ENCODE peak calls at places on chromosome 20, in eight cellular contexts. One of them, this sample, is unnamed.

GRCh38 chr20:58138395-58138794 is 90.1 kb downstream of the ANKRD60 start:
- DNase-seq in fibroblast of villous mesenchyme: no peak
- DNase-seq in neural progenitor cell: no peak
- DNase-seq in MM.1S: no peak
- DNase-seq in stimulated activated CD4-positive, alpha-beta T cell treated with anti-CD3 and anti-CD28 coated beads, Interleukin-1b, Interleukin-23, amount 100 ng/mL, for 48 hours: no peak
- DNase-seq in NCI-H146: no peak
- DNase-seq in endothelial cell: no peak
- DNase-seq in EL: no peak
- DNase-seq in this sample: no peak

GRCh38 chr20:22385602-22386299 is 198.6 kb downstream of the FOXA2 start:
- DNase-seq in MM.1S: no peak
- DNase-seq in fibroblast of villous mesenchyme: no peak
- DNase-seq in NCI-H146: peak; percentile 81
- DNase-seq in stimulated activated CD4-positive, alpha-beta T cell treated with anti-CD3 and anti-CD28 coated beads, Interleukin-1b, Interleukin-23, amount 100 ng/mL, for 48 hours: no peak
- DNase-seq in neural progenitor cell: peak; percentile 45
- DNase-seq in EL: no peak
- DNase-seq in endothelial cell: no peak
- DNase-seq in this sample: no peak

GRCh38 chr20:45017859-45018258 is 51.5 kb downstream of the STK4 start:
- DNase-seq in EL: no peak
- DNase-seq in fibroblast of villous mesenchyme: peak; percentile 80
- DNase-seq in MM.1S: no peak
- DNase-seq in endothelial cell: no peak
- DNase-seq in NCI-H146: no peak
- DNase-seq in stimulated activated CD4-positive, alpha-beta T cell treated with anti-CD3 and anti-CD28 coated beads, Interleukin-1b, Interleukin-23, amount 100 ng/mL, for 48 hours: no peak
- DNase-seq in neural progenitor cell: no peak
- DNase-seq in this sample: no peak

GRCh38 chr20:36133821-36134220 is 20.7 kb upstream of the EPB41L1 start:
- DNase-seq in stimulated activated CD4-positive, alpha-beta T cell treated with anti-CD3 and anti-CD28 coated beads, Interleukin-1b, Interleukin-23, amount 100 ng/mL, for 48 hours: no peak
- DNase-seq in endothelial cell: no peak
- DNase-seq in EL: no peak
- DNase-seq in neural progenitor cell: no peak
- DNase-seq in fibroblast of villous mesenchyme: no peak
- DNase-seq in NCI-H146: no peak
- DNase-seq in MM.1S: no peak
- DNase-seq in this sample: no peak

GRCh38 chr20:1965520-1966278 is 28.2 kb downstream of the PDYN start:
- DNase-seq in fibroblast of villous mesenchyme: peak; percentile 70
- DNase-seq in MM.1S: peak; percentile 82
- DNase-seq in EL: peak; percentile 56
- DNase-seq in endothelial cell: peak; percentile 79
- DNase-seq in NCI-H146: peak; percentile 70
- DNase-seq in neural progenitor cell: peak; percentile 90
- DNase-seq in stimulated activated CD4-positive, alpha-beta T cell treated with anti-CD3 and anti-CD28 coated beads, Interleukin-1b, Interleukin-23, amount 100 ng/mL, for 48 hours: peak; percentile 86
- DNase-seq in this sample: peak; percentile 90

GRCh38 chr20:21303061-21303871 is at the start of gene XRN2:
- DNase-seq in MM.1S: peak; percentile 93
- DNase-seq in EL: peak; percentile 94
- DNase-seq in neural progenitor cell: peak; percentile 97
- DNase-seq in NCI-H146: peak; percentile 96
- DNase-seq in stimulated activated CD4-positive, alpha-beta T cell treated with anti-CD3 and anti-CD28 coated beads, Interleukin-1b, Interleukin-23, amount 100 ng/mL, for 48 hours: peak; percentile 96
- DNase-seq in endothelial cell: peak; percentile 95
- DNase-seq in fibroblast of villous mesenchyme: peak; percentile 96
- DNase-seq in this sample: peak; percentile 97

GRCh38 chr20:19460386-19460785 is 247.9 kb downstream of the SLC24A3 start:
- DNase-seq in MM.1S: no peak
- DNase-seq in stimulated activated CD4-positive, alpha-beta T cell treated with anti-CD3 and anti-CD28 coated beads, Interleukin-1b, Interleukin-23, amount 100 ng/mL, for 48 hours: no peak
- DNase-seq in EL: peak; percentile 67
- DNase-seq in endothelial cell: no peak
- DNase-seq in fibroblast of villous mesenchyme: peak; percentile 4
- DNase-seq in NCI-H146: no peak
- DNase-seq in neural progenitor cell: no peak
- DNase-seq in this sample: no peak

GRCh38 chr20:53281557-53282117 is 309.5 kb downstream of the TSHZ2 start:
- DNase-seq in fibroblast of villous mesenchyme: no peak
- DNase-seq in MM.1S: no peak
- DNase-seq in stimulated activated CD4-positive, alpha-beta T cell treated with anti-CD3 and anti-CD28 coated beads, Interleukin-1b, Interleukin-23, amount 100 ng/mL, for 48 hours: no peak
- DNase-seq in NCI-H146: no peak
- DNase-seq in neural progenitor cell: no peak
- DNase-seq in EL: no peak
- DNase-seq in endothelial cell: no peak
- DNase-seq in this sample: no peak

GRCh38 chr20:23548408-23548807 is 19.9 kb downstream of the CST9L start:
- DNase-seq in EL: no peak
- DNase-seq in neural progenitor cell: no peak
- DNase-seq in endothelial cell: no peak
- DNase-seq in fibroblast of villous mesenchyme: no peak
- DNase-seq in NCI-H146: no peak
- DNase-seq in MM.1S: no peak
- DNase-seq in stimulated activated CD4-positive, alpha-beta T cell treated with anti-CD3 and anti-CD28 coated beads, Interleukin-1b, Interleukin-23, amount 100 ng/mL, for 48 hours: no peak
- DNase-seq in this sample: no peak

GRCh38 chr20:50563133-50563944 is 53.2 kb downstream of the PTPN1 start:
- DNase-seq in neural progenitor cell: no peak
- DNase-seq in EL: no peak
- DNase-seq in stimulated activated CD4-positive, alpha-beta T cell treated with anti-CD3 and anti-CD28 coated beads, Interleukin-1b, Interleukin-23, amount 100 ng/mL, for 48 hours: peak; percentile 28
- DNase-seq in NCI-H146: peak; percentile 72
- DNase-seq in MM.1S: no peak
- DNase-seq in endothelial cell: no peak
- DNase-seq in fibroblast of villous mesenchyme: no peak
- DNase-seq in this sample: no peak

GRCh38 chr20:2783908-2784566 is 16.4 kb downstream of the CPXM1 start:
- DNase-seq in EL: no peak
- DNase-seq in endothelial cell: no peak
- DNase-seq in stimulated activated CD4-positive, alpha-beta T cell treated with anti-CD3 and anti-CD28 coated beads, Interleukin-1b, Interleukin-23, amount 100 ng/mL, for 48 hours: no peak
- DNase-seq in fibroblast of villous mesenchyme: no peak
- DNase-seq in NCI-H146: no peak
- DNase-seq in MM.1S: no peak
- DNase-seq in neural progenitor cell: no peak
- DNase-seq in this sample: no peak

GRCh38 chr20:44692932-44693476 is 22.2 kb upstream of the CCN5 start:
- DNase-seq in MM.1S: no peak
- DNase-seq in neural progenitor cell: no peak
- DNase-seq in fibroblast of villous mesenchyme: peak; percentile 98
- DNase-seq in endothelial cell: no peak
- DNase-seq in EL: peak; percentile 99
- DNase-seq in stimulated activated CD4-positive, alpha-beta T cell treated with anti-CD3 and anti-CD28 coated beads, Interleukin-1b, Interleukin-23, amount 100 ng/mL, for 48 hours: no peak
- DNase-seq in NCI-H146: no peak
- DNase-seq in this sample: no peak

GRCh38 chr20:17969276-17969883 is 562 bp downstream of the MGME1 start:
- DNase-seq in endothelial cell: peak; percentile 33
- DNase-seq in fibroblast of villous mesenchyme: peak; percentile 60
- DNase-seq in neural progenitor cell: peak; percentile 75
- DNase-seq in stimulated activated CD4-positive, alpha-beta T cell treated with anti-CD3 and anti-CD28 coated beads, Interleukin-1b, Interleukin-23, amount 100 ng/mL, for 48 hours: peak; percentile 37
- DNase-seq in EL: peak; percentile 66
- DNase-seq in NCI-H146: peak; percentile 61
- DNase-seq in MM.1S: peak; percentile 45
- DNase-seq in this sample: no peak

GRCh38 chr20:62740286-62741141 is 31.9 kb downstream of the NTSR1 start:
- DNase-seq in neural progenitor cell: no peak
- DNase-seq in fibroblast of villous mesenchyme: peak; percentile 55
- DNase-seq in stimulated activated CD4-positive, alpha-beta T cell treated with anti-CD3 and anti-CD28 coated beads, Interleukin-1b, Interleukin-23, amount 100 ng/mL, for 48 hours: peak; percentile 83
- DNase-seq in NCI-H146: no peak
- DNase-seq in MM.1S: peak; percentile 77
- DNase-seq in endothelial cell: no peak
- DNase-seq in EL: peak; percentile 96
- DNase-seq in this sample: no peak

GRCh38 chr20:50415516-50416268 is 94.5 kb upstream of the PTPN1 start:
- DNase-seq in EL: peak; percentile 86
- DNase-seq in MM.1S: no peak
- DNase-seq in fibroblast of villous mesenchyme: peak; percentile 97
- DNase-seq in neural progenitor cell: peak; percentile 38
- DNase-seq in NCI-H146: no peak
- DNase-seq in endothelial cell: no peak
- DNase-seq in stimulated activated CD4-positive, alpha-beta T cell treated with anti-CD3 and anti-CD28 coated beads, Interleukin-1b, Interleukin-23, amount 100 ng/mL, for 48 hours: no peak
- DNase-seq in this sample: peak; percentile 39

GRCh38 chr20:53872561-53873248 is 197.7 kb downstream of the BCAS1 start:
- DNase-seq in neural progenitor cell: no peak
- DNase-seq in fibroblast of villous mesenchyme: no peak
- DNase-seq in MM.1S: peak; percentile 72
- DNase-seq in stimulated activated CD4-positive, alpha-beta T cell treated with anti-CD3 and anti-CD28 coated beads, Interleukin-1b, Interleukin-23, amount 100 ng/mL, for 48 hours: no peak
- DNase-seq in EL: no peak
- DNase-seq in endothelial cell: no peak
- DNase-seq in NCI-H146: no peak
- DNase-seq in this sample: no peak

GRCh38 chr20:24693466-24694156 is 224.2 kb downstream of the SYNDIG1 start:
- DNase-seq in endothelial cell: no peak
- DNase-seq in fibroblast of villous mesenchyme: no peak
- DNase-seq in MM.1S: no peak
- DNase-seq in neural progenitor cell: no peak
- DNase-seq in stimulated activated CD4-positive, alpha-beta T cell treated with anti-CD3 and anti-CD28 coated beads, Interleukin-1b, Interleukin-23, amount 100 ng/mL, for 48 hours: no peak
- DNase-seq in NCI-H146: no peak
- DNase-seq in EL: no peak
- DNase-seq in this sample: no peak